ENCODE peak calls at places on chromosomes 13 and 19, in nine cellular contexts. One of them, this sample, is unnamed.

GRCh38 chr19:38658462-38659306 is 11.2 kb downstream of the ACTN4 start:
- DNase-seq in WERI-Rb-1: no peak
- DNase-seq in PC-9: peak; percentile 98
- DNase-seq in CD8-positive, alpha-beta T cell: no peak
- DNase-seq in endothelial cell: no peak
- DNase-seq in GM13976: no peak
- DNase-seq in fibroblast of mammary gland: peak; percentile 100
- DNase-seq in progenitor cell of endocrine pancreas: no peak
- DNase-seq in hepatocyte: peak; percentile 92
- DNase-seq in this sample: no peak

GRCh38 chr19:10228925-10229324 is 2.2 kb downstream of the S1PR2 start:
- DNase-seq in WERI-Rb-1: peak; percentile 35
- DNase-seq in PC-9: no peak
- DNase-seq in CD8-positive, alpha-beta T cell: peak; percentile 56
- DNase-seq in endothelial cell: peak; percentile 47
- DNase-seq in GM13976: peak; percentile 70
- DNase-seq in fibroblast of mammary gland: peak; percentile 71
- DNase-seq in progenitor cell of endocrine pancreas: no peak
- DNase-seq in hepatocyte: peak; percentile 48
- DNase-seq in this sample: peak; percentile 34

GRCh38 chr19:54806516-54806838 is 3.1 kb downstream of the KIR2DL4 start:
- DNase-seq in WERI-Rb-1: no peak
- DNase-seq in PC-9: no peak
- DNase-seq in CD8-positive, alpha-beta T cell: no peak
- DNase-seq in endothelial cell: no peak
- DNase-seq in GM13976: no peak
- DNase-seq in fibroblast of mammary gland: no peak
- DNase-seq in progenitor cell of endocrine pancreas: no peak
- DNase-seq in hepatocyte: no peak
- DNase-seq in this sample: no peak

GRCh38 chr13:40539954-40540706 is 126.3 kb downstream of the FOXO1 start:
- DNase-seq in WERI-Rb-1: no peak
- DNase-seq in PC-9: peak; percentile 76
- DNase-seq in CD8-positive, alpha-beta T cell: no peak
- DNase-seq in endothelial cell: no peak
- DNase-seq in GM13976: no peak
- DNase-seq in fibroblast of mammary gland: peak; percentile 78
- DNase-seq in progenitor cell of endocrine pancreas: no peak
- DNase-seq in hepatocyte: peak; percentile 43
- DNase-seq in this sample: no peak

GRCh38 chr13:64289702-64290101 is 2874.1 kb upstream of the PCDH20 start:
- DNase-seq in WERI-Rb-1: no peak
- DNase-seq in PC-9: no peak
- DNase-seq in CD8-positive, alpha-beta T cell: no peak
- DNase-seq in endothelial cell: no peak
- DNase-seq in GM13976: no peak
- DNase-seq in fibroblast of mammary gland: no peak
- DNase-seq in progenitor cell of endocrine pancreas: no peak
- DNase-seq in hepatocyte: no peak
- DNase-seq in this sample: no peak

GRCh38 chr19:13056052-13056660 is 46.5 kb downstream of the LYL1 start:
- DNase-seq in WERI-Rb-1: no peak
- DNase-seq in PC-9: no peak
- DNase-seq in CD8-positive, alpha-beta T cell: no peak
- DNase-seq in endothelial cell: no peak
- DNase-seq in GM13976: no peak
- DNase-seq in fibroblast of mammary gland: peak; percentile 76
- DNase-seq in progenitor cell of endocrine pancreas: no peak
- DNase-seq in hepatocyte: peak; percentile 85
- DNase-seq in this sample: no peak

GRCh38 chr13:41492432-41493267 is 35.3 kb downstream of the RGCC start:
- DNase-seq in WERI-Rb-1: no peak
- DNase-seq in PC-9: no peak
- DNase-seq in CD8-positive, alpha-beta T cell: peak; percentile 67
- DNase-seq in endothelial cell: no peak
- DNase-seq in GM13976: no peak
- DNase-seq in fibroblast of mammary gland: no peak
- DNase-seq in progenitor cell of endocrine pancreas: no peak
- DNase-seq in hepatocyte: no peak
- DNase-seq in this sample: no peak

GRCh38 chr19:10474962-10475451 is 28.1 kb downstream of the KEAP1 start:
- DNase-seq in WERI-Rb-1: no peak
- DNase-seq in PC-9: peak; percentile 52
- DNase-seq in CD8-positive, alpha-beta T cell: no peak
- DNase-seq in endothelial cell: no peak
- DNase-seq in GM13976: no peak
- DNase-seq in fibroblast of mammary gland: no peak
- DNase-seq in progenitor cell of endocrine pancreas: no peak
- DNase-seq in hepatocyte: no peak
- DNase-seq in this sample: no peak

GRCh38 chr13:97945342-97945741 is 8.1 kb upstream of the IPO5 start:
- DNase-seq in WERI-Rb-1: no peak
- DNase-seq in PC-9: no peak
- DNase-seq in CD8-positive, alpha-beta T cell: no peak
- DNase-seq in endothelial cell: no peak
- DNase-seq in GM13976: no peak
- DNase-seq in fibroblast of mammary gland: no peak
- DNase-seq in progenitor cell of endocrine pancreas: no peak
- DNase-seq in hepatocyte: no peak
- DNase-seq in this sample: no peak

GRCh38 chr19:39953915-39954314 is 17.1 kb upstream of the PSMC4 start:
- DNase-seq in WERI-Rb-1: no peak
- DNase-seq in PC-9: no peak
- DNase-seq in CD8-positive, alpha-beta T cell: peak; percentile 49
- DNase-seq in endothelial cell: no peak
- DNase-seq in GM13976: no peak
- DNase-seq in fibroblast of mammary gland: no peak
- DNase-seq in progenitor cell of endocrine pancreas: no peak
- DNase-seq in hepatocyte: no peak
- DNase-seq in this sample: no peak

DNA sequence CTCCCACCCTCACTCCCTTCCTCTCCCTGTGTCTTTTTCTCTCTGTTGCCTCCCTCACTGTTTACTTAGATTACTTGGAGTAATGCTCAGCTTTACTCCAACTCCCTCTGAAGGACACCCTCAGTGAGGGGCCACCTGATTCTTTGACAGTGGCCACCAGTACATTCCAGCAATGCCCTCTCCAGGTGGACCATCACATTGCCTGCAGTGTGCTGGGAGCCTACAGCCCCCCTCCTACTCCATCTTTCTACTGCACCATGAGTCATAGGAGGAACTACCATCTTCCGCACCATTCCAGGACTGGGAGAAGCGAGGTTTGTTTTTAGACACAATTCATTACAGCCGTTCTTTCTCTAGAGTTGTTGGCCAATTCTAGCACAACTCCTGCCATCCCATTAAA is 96.6 kb upstream of the POSTN start:
- DNase-seq in WERI-Rb-1: no peak
- DNase-seq in PC-9: no peak
- DNase-seq in CD8-positive, alpha-beta T cell: no peak
- DNase-seq in endothelial cell: no peak
- DNase-seq in GM13976: no peak
- DNase-seq in fibroblast of mammary gland: no peak
- DNase-seq in progenitor cell of endocrine pancreas: no peak
- DNase-seq in hepatocyte: no peak
- DNase-seq in this sample: no peak
- TF ChIP-seq CTCF in WERI-Rb-1: no peak
- TF ChIP-seq CTCF in PC-9: no peak
- TF ChIP-seq CTCF in CD8-positive, alpha-beta T cell: no peak
- TF ChIP-seq CTCF in endothelial cell: no peak
- TF ChIP-seq CTCF in GM13976: no peak
- TF ChIP-seq CTCF in fibroblast of mammary gland: no peak
- TF ChIP-seq CTCF in progenitor cell of endocrine pancreas: no peak
- TF ChIP-seq CTCF in hepatocyte: no peak
- TF ChIP-seq CTCF in this sample: no peak

GRCh38 chr13:22926176-22927007 is 254.4 kb upstream of the SGCG start:
- DNase-seq in WERI-Rb-1: no peak
- DNase-seq in PC-9: no peak
- DNase-seq in CD8-positive, alpha-beta T cell: no peak
- DNase-seq in endothelial cell: peak; percentile 22
- DNase-seq in GM13976: peak; percentile 53
- DNase-seq in fibroblast of mammary gland: peak; percentile 65
- DNase-seq in progenitor cell of endocrine pancreas: no peak
- DNase-seq in hepatocyte: peak; percentile 70
- DNase-seq in this sample: peak; percentile 65
- TF ChIP-seq CTCF in WERI-Rb-1: no peak
- TF ChIP-seq CTCF in PC-9: no peak
- TF ChIP-seq CTCF in CD8-positive, alpha-beta T cell: no peak
- TF ChIP-seq CTCF in endothelial cell: no peak
- TF ChIP-seq CTCF in GM13976: no peak
- TF ChIP-seq CTCF in fibroblast of mammary gland: no peak
- TF ChIP-seq CTCF in progenitor cell of endocrine pancreas: no peak
- TF ChIP-seq CTCF in hepatocyte: no peak
- TF ChIP-seq CTCF in this sample: no peak

GRCh38 chr13:42495751-42496150 is 78.2 kb upstream of the TNFSF11 start:
- DNase-seq in WERI-Rb-1: no peak
- DNase-seq in PC-9: no peak
- DNase-seq in CD8-positive, alpha-beta T cell: no peak
- DNase-seq in endothelial cell: no peak
- DNase-seq in GM13976: no peak
- DNase-seq in fibroblast of mammary gland: no peak
- DNase-seq in progenitor cell of endocrine pancreas: no peak
- DNase-seq in hepatocyte: no peak
- DNase-seq in this sample: no peak
- TF ChIP-seq CTCF in WERI-Rb-1: no peak
- TF ChIP-seq CTCF in PC-9: no peak
- TF ChIP-seq CTCF in CD8-positive, alpha-beta T cell: no peak
- TF ChIP-seq CTCF in endothelial cell: no peak
- TF ChIP-seq CTCF in GM13976: no peak
- TF ChIP-seq CTCF in fibroblast of mammary gland: no peak
- TF ChIP-seq CTCF in progenitor cell of endocrine pancreas: no peak
- TF ChIP-seq CTCF in hepatocyte: no peak
- TF ChIP-seq CTCF in this sample: no peak

GRCh38 chr19:58408152-58409009 is at the start of gene ZNF584:
- DNase-seq in WERI-Rb-1: peak; percentile 96
- DNase-seq in PC-9: peak; percentile 76
- DNase-seq in CD8-positive, alpha-beta T cell: peak; percentile 94
- DNase-seq in endothelial cell: peak; percentile 94
- DNase-seq in GM13976: peak; percentile 97
- DNase-seq in fibroblast of mammary gland: peak; percentile 91
- DNase-seq in progenitor cell of endocrine pancreas: peak; percentile 91
- DNase-seq in hepatocyte: peak; percentile 97
- DNase-seq in this sample: peak; percentile 98
- TF ChIP-seq CTCF in WERI-Rb-1: no peak
- TF ChIP-seq CTCF in PC-9: no peak
- TF ChIP-seq CTCF in CD8-positive, alpha-beta T cell: no peak
- TF ChIP-seq CTCF in endothelial cell: no peak
- TF ChIP-seq CTCF in GM13976: no peak
- TF ChIP-seq CTCF in fibroblast of mammary gland: no peak
- TF ChIP-seq CTCF in progenitor cell of endocrine pancreas: no peak
- TF ChIP-seq CTCF in hepatocyte: peak; percentile 3
- TF ChIP-seq CTCF in this sample: no peak

GRCh38 chr19:46725859-46726393 is 9.0 kb upstream of the PRKD2 start:
- DNase-seq in WERI-Rb-1: no peak
- DNase-seq in PC-9: peak; percentile 28
- DNase-seq in CD8-positive, alpha-beta T cell: no peak
- DNase-seq in endothelial cell: no peak
- DNase-seq in GM13976: no peak
- DNase-seq in fibroblast of mammary gland: no peak
- DNase-seq in progenitor cell of endocrine pancreas: no peak
- DNase-seq in hepatocyte: no peak
- DNase-seq in this sample: peak; percentile 54

GRCh38 chr19:46727757-46728156 is 10.8 kb upstream of the PRKD2 start:
- DNase-seq in WERI-Rb-1: no peak
- DNase-seq in PC-9: peak; percentile 28
- DNase-seq in CD8-positive, alpha-beta T cell: no peak
- DNase-seq in endothelial cell: no peak
- DNase-seq in GM13976: no peak
- DNase-seq in fibroblast of mammary gland: no peak
- DNase-seq in progenitor cell of endocrine pancreas: no peak
- DNase-seq in hepatocyte: no peak
- DNase-seq in this sample: no peak

GRCh38 chr19:46725036-46725820 is 8.3 kb upstream of the PRKD2 start:
- DNase-seq in WERI-Rb-1: no peak
- DNase-seq in PC-9: peak; percentile 9
- DNase-seq in CD8-positive, alpha-beta T cell: no peak
- DNase-seq in endothelial cell: no peak
- DNase-seq in GM13976: no peak
- DNase-seq in fibroblast of mammary gland: no peak
- DNase-seq in progenitor cell of endocrine pancreas: no peak
- DNase-seq in hepatocyte: no peak
- DNase-seq in this sample: no peak

GRCh38 chr19:46727036-46727501 is 10.2 kb upstream of the PRKD2 start:
- DNase-seq in WERI-Rb-1: no peak
- DNase-seq in PC-9: peak; percentile 10
- DNase-seq in CD8-positive, alpha-beta T cell: no peak
- DNase-seq in endothelial cell: no peak
- DNase-seq in GM13976: no peak
- DNase-seq in fibroblast of mammary gland: no peak
- DNase-seq in progenitor cell of endocrine pancreas: no peak
- DNase-seq in hepatocyte: no peak
- DNase-seq in this sample: no peak

DNA sequence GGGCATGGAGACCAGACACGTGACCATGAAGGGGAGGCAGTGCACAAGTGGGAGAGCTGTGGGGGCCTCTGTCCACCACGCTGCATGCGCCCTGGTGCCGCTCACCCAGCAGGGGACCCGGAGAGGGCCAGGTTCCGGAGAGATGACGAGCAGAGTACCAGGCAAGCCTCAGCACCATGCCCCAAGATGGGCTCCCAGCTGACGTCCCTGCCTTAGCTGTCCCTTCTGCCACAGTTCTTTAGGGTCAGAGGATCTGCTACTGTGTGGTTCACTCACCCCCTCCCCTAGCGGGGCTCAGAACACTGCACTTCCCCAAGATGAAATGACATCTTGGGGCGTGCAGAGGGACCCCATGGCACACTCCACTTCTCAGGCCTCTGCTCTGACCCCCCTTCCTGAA is 9.6 kb upstream of the PRKD2 start:
- DNase-seq in WERI-Rb-1: no peak
- DNase-seq in PC-9: peak; percentile 23
- DNase-seq in CD8-positive, alpha-beta T cell: no peak
- DNase-seq in endothelial cell: no peak
- DNase-seq in GM13976: no peak
- DNase-seq in fibroblast of mammary gland: no peak
- DNase-seq in progenitor cell of endocrine pancreas: no peak
- DNase-seq in hepatocyte: no peak
- DNase-seq in this sample: no peak
- TF ChIP-seq CTCF in WERI-Rb-1: no peak
- TF ChIP-seq CTCF in PC-9: no peak
- TF ChIP-seq CTCF in CD8-positive, alpha-beta T cell: no peak
- TF ChIP-seq CTCF in endothelial cell: no peak
- TF ChIP-seq CTCF in GM13976: no peak
- TF ChIP-seq CTCF in fibroblast of mammary gland: no peak
- TF ChIP-seq CTCF in progenitor cell of endocrine pancreas: no peak
- TF ChIP-seq CTCF in hepatocyte: no peak
- TF ChIP-seq CTCF in this sample: no peak

GRCh38 chr13:53778937-53779336 is 750.3 kb downstream of the OLFM4 start:
- DNase-seq in WERI-Rb-1: no peak
- DNase-seq in PC-9: no peak
- DNase-seq in CD8-positive, alpha-beta T cell: no peak
- DNase-seq in endothelial cell: no peak
- DNase-seq in GM13976: no peak
- DNase-seq in fibroblast of mammary gland: no peak
- DNase-seq in progenitor cell of endocrine pancreas: no peak
- DNase-seq in hepatocyte: no peak
- DNase-seq in this sample: no peak
- TF ChIP-seq CTCF in WERI-Rb-1: no peak
- TF ChIP-seq CTCF in PC-9: peak; percentile 16
- TF ChIP-seq CTCF in CD8-positive, alpha-beta T cell: no peak
- TF ChIP-seq CTCF in endothelial cell: no peak
- TF ChIP-seq CTCF in GM13976: no peak
- TF ChIP-seq CTCF in fibroblast of mammary gland: no peak
- TF ChIP-seq CTCF in progenitor cell of endocrine pancreas: peak; percentile 10
- TF ChIP-seq CTCF in hepatocyte: peak; percentile 31
- TF ChIP-seq CTCF in this sample: no peak

This sample was measured in glutamatergic neuron.